ENCODE peak calls at places on chromosomes 5 and 9, in five cellular contexts. One of them, this sample, is unnamed.

GRCh38 chr5:127307868-127308267 is 17.3 kb downstream of the MEGF10 start:
- DNase-seq in fibroblast of lung: no peak
- DNase-seq in MM.1S: no peak
- DNase-seq in hepatocyte: no peak
- DNase-seq in PC-9: no peak
- DNase-seq in this sample: no peak

GRCh38 chr5:168885324-168886120 is 306.4 kb upstream of the PANK3 start:
- DNase-seq in hepatocyte: no peak
- DNase-seq in MM.1S: no peak
- DNase-seq in PC-9: no peak
- DNase-seq in fibroblast of lung: no peak
- DNase-seq in this sample: no peak

GRCh38 chr5:124263680-124264491 is 482.6 kb downstream of the ZNF608 start:
- DNase-seq in fibroblast of lung: no peak
- DNase-seq in MM.1S: no peak
- DNase-seq in hepatocyte: no peak
- DNase-seq in PC-9: peak; percentile 50
- DNase-seq in this sample: no peak

GRCh38 chr5:140112685-140113179 is 1.2 kb upstream of the PURA start:
- DNase-seq in PC-9: no peak
- DNase-seq in fibroblast of lung: no peak
- DNase-seq in MM.1S: no peak
- DNase-seq in hepatocyte: no peak
- DNase-seq in this sample: peak; percentile 88

GRCh38 chr5:120255214-120255613 is 208.9 kb upstream of the PRR16 start:
- DNase-seq in fibroblast of lung: no peak
- DNase-seq in PC-9: no peak
- DNase-seq in hepatocyte: no peak
- DNase-seq in MM.1S: no peak
- DNase-seq in this sample: no peak

GRCh38 chr9:132125944-132126720 is 35.7 kb upstream of the NTNG2 start:
- DNase-seq in MM.1S: no peak
- DNase-seq in PC-9: no peak
- DNase-seq in fibroblast of lung: no peak
- DNase-seq in hepatocyte: no peak
- DNase-seq in this sample: no peak

GRCh38 chr9:93123561-93124283 is 10.3 kb downstream of the NINJ1 start:
- DNase-seq in fibroblast of lung: no peak
- DNase-seq in PC-9: no peak
- DNase-seq in hepatocyte: peak; percentile 3
- DNase-seq in MM.1S: no peak
- DNase-seq in this sample: peak; percentile 51

GRCh38 chr5:10666531-10667305 is 94.3 kb downstream of the DAP start:
- DNase-seq in MM.1S: no peak
- DNase-seq in PC-9: no peak
- DNase-seq in hepatocyte: no peak
- DNase-seq in fibroblast of lung: no peak
- DNase-seq in this sample: no peak

GRCh38 chr9:104301770-104302169 is 202.3 kb upstream of the OR13F1 start:
- DNase-seq in hepatocyte: no peak
- DNase-seq in PC-9: no peak
- DNase-seq in fibroblast of lung: no peak
- DNase-seq in MM.1S: no peak
- DNase-seq in this sample: no peak

GRCh38 chr9:93958121-93958874 is 3.1 kb upstream of the BARX1 start:
- DNase-seq in PC-9: no peak
- DNase-seq in MM.1S: no peak
- DNase-seq in fibroblast of lung: no peak
- DNase-seq in hepatocyte: peak; percentile 69
- DNase-seq in this sample: peak; percentile 96

GRCh38 chr5:24222866-24223265 is 421.9 kb downstream of the CDH10 start:
- DNase-seq in fibroblast of lung: peak; percentile 1
- DNase-seq in MM.1S: no peak
- DNase-seq in PC-9: no peak
- DNase-seq in hepatocyte: no peak
- DNase-seq in this sample: no peak

GRCh38 chr9:34512131-34513078 is 10.4 kb downstream of the ENHO start:
- DNase-seq in MM.1S: no peak
- DNase-seq in fibroblast of lung: no peak
- DNase-seq in hepatocyte: peak; percentile 18
- DNase-seq in PC-9: no peak
- DNase-seq in this sample: peak; percentile 76

GRCh38 chr9:135858491-135859185 is 48.7 kb downstream of the CAMSAP1 start:
- DNase-seq in PC-9: no peak
- DNase-seq in hepatocyte: no peak
- DNase-seq in fibroblast of lung: no peak
- DNase-seq in MM.1S: no peak
- DNase-seq in this sample: peak; percentile 35

GRCh38 chr5:102638912-102639652 is 116.0 kb upstream of the PAM start:
- DNase-seq in fibroblast of lung: no peak
- DNase-seq in hepatocyte: no peak
- DNase-seq in MM.1S: no peak
- DNase-seq in PC-9: no peak
- DNase-seq in this sample: no peak

GRCh38 chr9:72442212-72442607 is 77.2 kb upstream of the ZFAND5 start:
- DNase-seq in hepatocyte: peak; percentile 71
- DNase-seq in PC-9: peak; percentile 89
- DNase-seq in fibroblast of lung: peak; percentile 53
- DNase-seq in MM.1S: no peak
- DNase-seq in this sample: peak; percentile 29

DNA sequence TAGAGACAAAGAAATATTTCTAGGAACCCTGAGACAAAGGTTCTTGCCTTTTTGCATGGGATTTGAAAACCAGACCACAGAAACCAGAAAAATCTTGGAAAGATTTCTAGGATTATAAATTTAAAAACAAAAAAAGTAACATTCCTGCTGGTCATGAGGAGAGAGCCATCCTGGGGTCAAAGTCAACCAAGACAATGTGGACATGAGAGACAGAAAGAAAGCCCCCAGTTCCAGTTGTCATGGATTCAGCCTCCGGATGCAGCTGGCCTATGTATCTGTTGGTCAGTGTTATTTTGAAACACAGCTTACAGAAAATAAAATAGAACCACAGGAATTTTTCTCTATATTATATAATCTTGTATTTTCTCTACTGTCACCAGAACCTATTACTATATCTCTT is 24.4 kb upstream of the RGMB start:
- DNase-seq in MM.1S: no peak
- DNase-seq in hepatocyte: no peak
- DNase-seq in fibroblast of lung: no peak
- DNase-seq in PC-9: no peak
- DNase-seq in this sample: no peak
- H3K27me3 ChIP-seq in MM.1S: no peaks in the 10 kb centered on the region
- H3K27me3 ChIP-seq in hepatocyte: no peaks in the 10 kb centered on the region
- H3K27me3 ChIP-seq in fibroblast of lung: no peaks in the 10 kb centered on the region
- H3K27me3 ChIP-seq in PC-9: no peaks in the 10 kb centered on the region
- H3K27me3 ChIP-seq in this sample: no peaks in the 10 kb centered on the region

GRCh38 chr5:66830636-66831035 is 234.4 kb downstream of the MAST4 start:
- DNase-seq in hepatocyte: no peak
- DNase-seq in PC-9: no peak
- DNase-seq in fibroblast of lung: no peak
- DNase-seq in MM.1S: peak; percentile 24
- DNase-seq in this sample: no peak
- H3K4me2 ChIP-seq in hepatocyte: no peak overlapping the region
- H3K4me2 ChIP-seq in PC-9: no peak overlapping the region
- H3K4me2 ChIP-seq in fibroblast of lung: no peak overlapping the region
- H3K4me2 ChIP-seq in MM.1S: peak overlapping the region; percentile 7
- H3K4me2 ChIP-seq in this sample: no peak overlapping the region

GRCh38 chr5:77643654-77644404 is 5.3 kb upstream of the OTP start:
- DNase-seq in fibroblast of lung: no peak
- DNase-seq in hepatocyte: no peak
- DNase-seq in PC-9: no peak
- DNase-seq in MM.1S: no peak
- DNase-seq in this sample: peak; percentile 74
- H3K27me3 ChIP-seq in fibroblast of lung: peaks cover 69% of the 10 kb centered on the region
- H3K27me3 ChIP-seq in hepatocyte: peaks cover 97% of the 10 kb centered on the region
- H3K27me3 ChIP-seq in PC-9: peaks cover 19% of the 10 kb centered on the region
- H3K27me3 ChIP-seq in MM.1S: peaks cover 31% of the 10 kb centered on the region
- H3K27me3 ChIP-seq in this sample: peaks cover 97% of the 10 kb centered on the region

GRCh38 chr5:79798892-79799590 is 109.4 kb downstream of the CMYA5 start:
- DNase-seq in MM.1S: no peak
- DNase-seq in fibroblast of lung: no peak
- DNase-seq in PC-9: no peak
- DNase-seq in hepatocyte: no peak
- DNase-seq in this sample: no peak
- H3K4me2 ChIP-seq in MM.1S: no peak overlapping the region
- H3K4me2 ChIP-seq in fibroblast of lung: no peak overlapping the region
- H3K4me2 ChIP-seq in PC-9: no peak overlapping the region
- H3K4me2 ChIP-seq in hepatocyte: no peak overlapping the region
- H3K4me2 ChIP-seq in this sample: no peak overlapping the region

DNA sequence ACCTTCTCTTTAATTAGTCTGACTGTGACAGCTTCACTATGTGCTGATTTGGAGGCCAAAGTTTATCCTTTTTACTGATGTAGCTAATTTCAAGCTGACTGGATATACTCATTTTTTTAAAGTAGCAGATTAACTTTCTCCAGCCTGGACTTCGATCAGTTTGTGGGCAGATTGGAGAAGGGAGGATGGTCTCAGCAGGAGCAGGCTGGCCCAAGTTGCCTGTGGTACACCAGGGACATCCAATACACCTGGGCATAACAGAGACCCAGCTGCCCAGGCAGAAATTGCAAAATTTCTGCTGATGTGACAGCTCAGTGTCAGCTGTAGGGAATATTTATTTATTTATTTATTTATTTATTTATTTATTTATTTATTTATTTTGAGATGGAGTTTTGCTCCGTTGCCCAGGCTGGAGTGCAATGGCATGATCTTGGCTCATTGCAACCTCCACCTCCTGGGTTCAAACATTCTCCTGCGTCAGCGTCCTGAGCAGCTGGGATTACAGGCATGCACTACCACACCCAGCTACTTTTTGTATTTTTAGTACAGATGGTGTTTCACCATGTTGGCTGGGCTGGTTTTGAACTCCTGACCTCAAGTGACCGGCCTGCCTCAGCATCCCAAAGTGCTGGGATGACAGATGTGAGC is 24.1 kb downstream of the AGXT2 start:
- DNase-seq in fibroblast of lung: no peak
- DNase-seq in MM.1S: no peak
- DNase-seq in PC-9: peak; percentile 20
- DNase-seq in hepatocyte: no peak
- DNase-seq in this sample: no peak
- H3K27me3 ChIP-seq in fibroblast of lung: no peaks in the 10 kb centered on the region
- H3K27me3 ChIP-seq in MM.1S: no peaks in the 10 kb centered on the region
- H3K27me3 ChIP-seq in PC-9: peaks cover 51% of the 10 kb centered on the region
- H3K27me3 ChIP-seq in hepatocyte: no peaks in the 10 kb centered on the region
- H3K27me3 ChIP-seq in this sample: peaks cover 8% of the 10 kb centered on the region

DNA sequence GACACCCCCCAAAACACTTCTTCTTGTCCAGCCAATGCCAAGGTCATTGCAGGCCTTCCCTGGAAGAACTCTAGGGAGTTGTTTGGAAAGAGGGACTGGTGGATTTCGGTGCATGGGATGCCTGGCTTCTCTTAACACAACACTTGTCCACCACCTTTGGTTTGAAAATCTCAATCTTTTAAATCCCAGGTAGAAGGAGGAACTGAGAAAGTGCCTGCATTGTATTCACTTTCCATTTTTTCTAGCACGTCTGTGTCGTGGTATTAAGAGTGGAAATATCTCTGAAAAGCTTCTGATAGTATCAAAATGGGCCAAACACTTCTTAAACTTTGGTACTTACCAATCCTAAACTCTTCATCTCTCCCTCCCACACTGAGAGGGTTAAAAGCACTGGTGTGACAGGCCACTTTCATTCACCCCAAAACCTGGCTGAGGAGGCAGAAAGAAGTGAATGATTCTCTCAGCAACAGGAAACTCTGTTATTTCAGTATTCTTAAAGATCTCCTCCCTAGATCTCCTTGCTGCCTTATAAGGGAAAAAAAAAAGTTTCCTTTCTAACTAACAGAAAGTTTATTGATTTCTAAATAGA is 3.8 kb upstream of the NFIB start:
- DNase-seq in PC-9: no peak
- DNase-seq in MM.1S: no peak
- DNase-seq in fibroblast of lung: no peak
- DNase-seq in hepatocyte: no peak
- DNase-seq in this sample: no peak
- H3K4me2 ChIP-seq in PC-9: no peak overlapping the region
- H3K4me2 ChIP-seq in MM.1S: no peak overlapping the region
- H3K4me2 ChIP-seq in fibroblast of lung: peak overlapping the region; percentile 88
- H3K4me2 ChIP-seq in hepatocyte: peak overlapping the region; percentile 92
- H3K4me2 ChIP-seq in this sample: no peak overlapping the region

GRCh38 chr5:569868-570361 is 42.2 kb upstream of the CEP72 start:
- DNase-seq in MM.1S: no peak
- DNase-seq in PC-9: no peak
- DNase-seq in fibroblast of lung: no peak
- DNase-seq in hepatocyte: no peak
- DNase-seq in this sample: no peak
- H3K27me3 ChIP-seq in MM.1S: peaks cover 43% of the 10 kb centered on the region
- H3K27me3 ChIP-seq in PC-9: peaks cover 89% of the 10 kb centered on the region
- H3K27me3 ChIP-seq in fibroblast of lung: peaks cover 20% of the 10 kb centered on the region
- H3K27me3 ChIP-seq in hepatocyte: no peaks in the 10 kb centered on the region
- H3K27me3 ChIP-seq in this sample: peaks cover 50% of the 10 kb centered on the region

DNA sequence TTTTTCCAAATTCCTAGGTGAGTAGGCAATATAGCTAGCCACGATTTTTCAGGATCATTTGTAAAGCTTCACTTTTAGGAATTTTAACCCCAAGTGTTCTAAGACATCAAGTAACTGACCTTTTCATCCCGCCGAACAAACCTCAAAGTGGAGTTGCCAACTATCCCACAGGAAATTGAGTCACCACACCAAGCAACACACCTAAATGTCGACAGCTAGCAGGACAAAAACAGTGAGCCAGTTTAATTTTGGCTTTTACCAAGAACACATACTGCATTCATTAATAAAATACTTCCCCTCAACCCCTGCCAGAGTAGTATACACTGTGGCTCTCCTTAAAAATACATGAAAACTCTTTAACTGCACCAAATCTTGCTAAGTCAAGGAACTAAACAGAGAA is 459.3 kb downstream of the RAB3C start:
- DNase-seq in fibroblast of lung: peak; percentile 65
- DNase-seq in hepatocyte: no peak
- DNase-seq in PC-9: no peak
- DNase-seq in MM.1S: no peak
- DNase-seq in this sample: peak; percentile 87
- H3K4me2 ChIP-seq in fibroblast of lung: peak overlapping the region; percentile 32
- H3K4me2 ChIP-seq in hepatocyte: no peak overlapping the region
- H3K4me2 ChIP-seq in PC-9: peak overlapping the region; percentile 53
- H3K4me2 ChIP-seq in MM.1S: no peak overlapping the region
- H3K4me2 ChIP-seq in this sample: peak overlapping the region; percentile 44

This sample was measured in osteoblast.